ENCODE peak calls at places on chromosomes 12 and 14, in five cellular contexts. S is CD4-positive, alpha-beta T cell; X is thoracic aorta; K is naive thymus-derived CD4-positive, alpha-beta T cell; E is GM23248. R is an unnamed sample.

GRCh38 chr12:71662861-71663560 is 637 bp downstream of the ZFC3H1 start:
- DNase-seq in X (peak; percentile 24), K (peak; percentile 71), S (peak; percentile 46), E (peak; percentile 94), R (peak; percentile 63)

GRCh38 chr12:55651314-55651703 is 14.6 kb downstream of the OR10P1 start:
- DNase-seq in S (no peak), E (no peak), K (no peak), X (no peak), R (no peak)

GRCh38 chr14:59175404-59175803 is 13.1 kb upstream of the DAAM1 start:
- DNase-seq in E (no peak), X (no peak), K (no peak), S (no peak), R (no peak)

GRCh38 chr14:43949410-43949809 is 557.7 kb downstream of the FSCB start:
- DNase-seq in K (no peak), S (no peak), X (no peak), E (no peak), R (no peak)

GRCh38 chr12:27901959-27902358 is 70.6 kb downstream of the PTHLH start:
- DNase-seq in K (no peak), S (no peak), E (peak; percentile 63), X (no peak), R (no peak)

GRCh38 chr12:96155781-96156180 is 38.4 kb upstream of the ELK3 start:
- DNase-seq in X (no peak), S (no peak), E (no peak), K (no peak), R (no peak)

GRCh38 chr12:41910578-41911331 is 233.9 kb downstream of the GXYLT1 start:
- DNase-seq in E (no peak), K (no peak), S (no peak), X (no peak), R (no peak)

GRCh38 chr14:99564256-99564902 is 39.6 kb downstream of the CCDC85C start:
- DNase-seq in E (peak; percentile 65), S (no peak), K (no peak), X (no peak), R (no peak)

GRCh38 chr14:95876769-95877490 is at the start of gene TUNAR:
- DNase-seq in E (peak; percentile 50), S (no peak), X (no peak), K (no peak), R (no peak)

GRCh38 chr12:65597527-65597926 is 226.8 kb upstream of the HMGA2 start:
- DNase-seq in E (no peak), X (no peak), S (no peak), K (no peak), R (no peak)

GRCh38 chr14:92473947-92474535 is 39.5 kb upstream of the RIN3 start:
- DNase-seq in S (no peak), E (peak; percentile 71), K (no peak), X (no peak), R (no peak)

GRCh38 chr12:29255061-29255460 is 106.0 kb downstream of the FAR2 start:
- DNase-seq in K (no peak), S (no peak), E (no peak), X (no peak), R (no peak)

GRCh38 chr12:126847005-126847629 is 1419.9 kb upstream of the TMEM132C start:
- DNase-seq in S (no peak), E (no peak), X (no peak), K (no peak), R (no peak)
- H3K9me3 ChIP-seq in S (no peaks in the 10 kb centered on the region), E (no peaks in the 10 kb centered on the region), X (no peaks in the 10 kb centered on the region), K (no peaks in the 10 kb centered on the region), R (no peaks in the 10 kb centered on the region)

GRCh38 chr14:104387385-104388010 is 192.1 kb upstream of the C14orf180 start:
- DNase-seq in S (no peak), K (peak; percentile 20), E (no peak), X (no peak), R (no peak)
- H3K9me3 ChIP-seq in S (no peaks in the 10 kb centered on the region), K (no peaks in the 10 kb centered on the region), E (no peaks in the 10 kb centered on the region), X (no peaks in the 10 kb centered on the region), R (no peaks in the 10 kb centered on the region)

GRCh38 chr12:34398706-34399630 is 376.7 kb downstream of the ALG10 start:
- DNase-seq in E (no peak), X (no peak), S (no peak), K (peak; percentile 2), R (peak; percentile 6)

GRCh38 chr12:34399631-34400422 is 377.5 kb downstream of the ALG10 start:
- DNase-seq in X (no peak), S (no peak), E (no peak), K (peak; percentile 8), R (peak; percentile 4)

GRCh38 chr12:34400986-34401658 is 378.8 kb downstream of the ALG10 start:
- DNase-seq in K (peak; percentile 11), X (no peak), S (no peak), E (no peak), R (no peak)

GRCh38 chr12:34402228-34402898 is 380.1 kb downstream of the ALG10 start:
- DNase-seq in X (no peak), S (no peak), K (peak; percentile 16), E (no peak), R (peak; percentile 7)

DNA sequence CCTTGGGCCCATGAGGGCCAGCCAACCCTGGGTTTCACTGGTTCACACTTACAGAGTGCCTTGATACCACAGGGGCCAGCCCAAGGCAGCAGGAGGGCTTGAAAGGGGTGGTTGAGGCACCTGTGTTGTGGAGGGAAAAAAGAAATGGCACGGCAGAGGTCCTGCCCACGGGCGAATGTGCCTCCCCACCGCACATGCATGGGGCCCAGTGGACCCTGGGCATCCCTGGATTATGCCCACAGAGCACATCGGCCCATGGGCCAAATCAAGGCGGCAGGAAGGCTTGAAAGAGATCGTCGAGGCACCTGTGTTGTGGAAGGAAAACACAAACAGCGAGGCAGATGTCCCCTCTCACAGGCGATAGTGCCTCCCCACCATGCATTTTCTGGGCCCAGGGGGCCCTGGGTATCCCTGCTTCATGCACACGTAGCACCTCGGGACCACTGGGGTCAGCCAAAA is 378.2 kb downstream of the ALG10 start:
- DNase-seq in K (no peak), S (no peak), X (no peak), E (no peak), R (peak; percentile 6)
- H3K9me3 ChIP-seq in K (peaks cover 79% of the 10 kb centered on the region), S (peaks cover 21% of the 10 kb centered on the region), X (peaks cover 9% of the 10 kb centered on the region), E (no peaks in the 10 kb centered on the region), R (peaks cover 4% of the 10 kb centered on the region)

GRCh38 chr12:126974779-126975178 is 1292.2 kb upstream of the TMEM132C start:
- DNase-seq in E (no peak), K (no peak), S (no peak), X (no peak), R (no peak)

GRCh38 chr12:126976574-126976973 is 1290.4 kb upstream of the TMEM132C start:
- DNase-seq in X (no peak), K (no peak), E (no peak), S (no peak), R (no peak)
- H3K9me3 ChIP-seq in X (no peaks in the 10 kb centered on the region), K (no peaks in the 10 kb centered on the region), E (no peaks in the 10 kb centered on the region), S (no peaks in the 10 kb centered on the region), R (no peaks in the 10 kb centered on the region)

DNA sequence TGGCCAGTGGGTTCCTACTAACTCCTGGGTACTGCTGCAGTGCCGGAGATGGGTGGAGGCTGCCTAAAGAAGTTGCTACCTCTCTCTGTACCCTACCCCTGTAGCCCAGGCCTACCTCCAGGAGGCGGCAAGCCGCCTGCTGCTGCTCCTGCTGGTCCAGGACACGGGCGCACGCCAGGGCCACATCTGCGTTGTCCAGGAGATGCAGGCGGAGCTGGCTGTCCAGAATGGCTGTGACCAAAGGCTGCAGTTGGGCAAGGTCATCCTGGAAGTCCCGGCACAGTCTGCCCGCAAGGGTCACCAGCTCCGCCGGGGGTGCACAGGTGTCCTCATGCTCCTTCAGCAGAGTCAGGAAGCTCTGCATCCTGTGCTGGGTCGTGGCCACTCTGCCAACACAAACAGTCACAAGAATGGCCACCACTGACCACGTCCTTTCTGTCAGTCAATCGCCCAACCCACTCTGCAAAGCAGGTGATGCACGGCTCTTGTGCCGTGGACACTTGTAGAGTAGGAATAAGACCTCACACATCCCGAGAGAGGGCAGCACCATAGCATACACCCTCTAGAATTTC is 1.6 kb downstream of the ANHX start:
- DNase-seq in S (no peak), E (no peak), K (no peak), X (no peak), R (no peak)
- H3K9me3 ChIP-seq in S (peaks cover 3% of the 10 kb centered on the region), E (no peaks in the 10 kb centered on the region), K (no peaks in the 10 kb centered on the region), X (no peaks in the 10 kb centered on the region), R (peaks cover 6% of the 10 kb centered on the region)

GRCh38 chr12:34294671-34295365 is 272.5 kb downstream of the ALG10 start:
- DNase-seq in K (no peak), X (no peak), S (no peak), E (no peak), R (peak; percentile 7)
- H3K9me3 ChIP-seq in K (peaks cover 49% of the 10 kb centered on the region), X (no peaks in the 10 kb centered on the region), S (peaks cover 17% of the 10 kb centered on the region), E (no peaks in the 10 kb centered on the region), R (no peaks in the 10 kb centered on the region)

GRCh38 chr12:121598672-121599287 is 18.0 kb upstream of the KDM2B start:
- DNase-seq in X (no peak), K (no peak), E (no peak), S (no peak), R (no peak)
- H3K9me3 ChIP-seq in X (no peaks in the 10 kb centered on the region), K (no peaks in the 10 kb centered on the region), E (no peaks in the 10 kb centered on the region), S (no peaks in the 10 kb centered on the region), R (no peaks in the 10 kb centered on the region)

DNA sequence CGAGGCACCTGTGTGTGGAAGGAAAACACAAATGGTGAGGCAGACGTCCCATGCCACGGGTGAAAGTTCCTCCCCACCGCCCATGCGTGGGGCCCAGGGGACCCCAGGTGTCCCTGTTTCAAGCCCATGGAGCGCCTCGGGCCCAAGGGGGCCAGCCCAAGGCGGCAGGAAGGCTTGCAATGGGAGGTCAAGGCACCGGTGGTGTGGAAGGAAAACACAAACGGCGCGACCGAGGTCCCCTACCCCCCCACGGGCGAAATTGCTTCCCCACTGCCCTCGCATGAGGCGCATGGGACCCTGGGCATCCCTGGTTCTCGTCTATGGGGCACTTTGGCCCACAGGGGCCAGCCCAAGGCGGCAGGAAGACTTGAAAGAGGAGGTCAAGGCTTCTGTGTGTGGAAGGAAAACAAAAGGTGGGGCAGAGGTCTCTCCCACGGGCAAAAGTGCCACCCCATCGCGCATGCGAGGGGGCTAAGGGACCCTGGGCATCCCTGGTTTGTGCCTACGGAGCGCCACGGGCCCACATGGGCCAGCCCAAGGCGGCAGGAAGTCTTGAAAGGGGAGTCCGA is 379.4 kb downstream of the ALG10 start:
- DNase-seq in E (no peak), S (no peak), K (peak; percentile 8), X (no peak), R (no peak)
- H3K9me3 ChIP-seq in E (no peaks in the 10 kb centered on the region), S (peaks cover 32% of the 10 kb centered on the region), K (peaks cover 85% of the 10 kb centered on the region), X (peaks cover 22% of the 10 kb centered on the region), R (peaks cover 4% of the 10 kb centered on the region)

DNA sequence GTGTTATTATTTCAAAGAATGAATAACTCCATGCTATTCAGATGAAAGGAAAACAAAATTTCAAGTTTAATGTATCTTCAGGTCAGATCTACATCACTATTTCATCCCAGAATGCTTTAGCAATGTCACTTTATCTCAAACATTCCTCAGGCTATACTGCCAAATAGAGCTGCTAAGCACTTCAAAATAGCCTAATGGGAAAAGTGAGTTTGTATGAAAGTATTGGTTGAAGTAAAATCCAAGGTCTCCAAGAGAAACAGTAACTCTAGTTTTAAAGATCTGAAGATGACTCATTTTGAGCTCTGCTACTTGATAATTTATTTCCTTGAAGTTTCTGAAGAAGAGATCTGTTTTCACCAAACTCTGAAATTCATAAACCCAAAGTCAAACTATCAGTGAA is 466.2 kb upstream of the FOXG1 start:
- DNase-seq in K (no peak), E (no peak), S (no peak), X (no peak), R (no peak)
- H3K9me3 ChIP-seq in K (no peaks in the 10 kb centered on the region), E (no peaks in the 10 kb centered on the region), S (peaks cover 1% of the 10 kb centered on the region), X (no peaks in the 10 kb centered on the region), R (peaks cover 2% of the 10 kb centered on the region)

GRCh38 chr12:117439531-117440001 is 78.1 kb upstream of the NOS1 start:
- DNase-seq in E (no peak), K (no peak), S (no peak), X (no peak), R (no peak)
- H3K9me3 ChIP-seq in E (no peaks in the 10 kb centered on the region), K (no peaks in the 10 kb centered on the region), S (no peaks in the 10 kb centered on the region), X (no peaks in the 10 kb centered on the region), R (no peaks in the 10 kb centered on the region)